ENCODE peak calls at places on chromosome 4, in seven cellular contexts. R is coronary artery, D is kidney tubule cell, U is activated T-helper 1 cell treated with Interleukin-2 at 50 U/mL for 16 hours, O is CMK, F is NCI-H748 treated with DMSO at 0.1 percent for 48 hours, W is HS-5. P is an unnamed sample.

GRCh38 chr4:94978904-94979303 is 221.1 kb downstream of the BMPR1B start:
- DNase-seq in U (no peak), D (no peak), F (no peak), O (no peak), W (no peak), R (no peak), P (no peak)

GRCh38 chr4:165326831-165327210 is 648 bp upstream of the MSMO1 start:
- DNase-seq in R (peak; percentile 80), U (no peak), O (no peak), D (peak; percentile 52), W (no peak), F (no peak), P (no peak)

GRCh38 chr4:109921384-109921808 is 8.7 kb downstream of the EGF start:
- DNase-seq in D (peak; percentile 99), R (no peak), O (no peak), W (peak; percentile 72), F (peak; percentile 1), U (no peak), P (no peak)

GRCh38 chr4:89563431-89563830 is 255.8 kb upstream of the GPRIN3 start:
- DNase-seq in F (no peak), W (no peak), U (no peak), D (peak; percentile 78), O (no peak), R (no peak), P (no peak)

GRCh38 chr4:140686799-140687198 is 69.4 kb downstream of the TBC1D9 start:
- DNase-seq in R (no peak), F (no peak), U (no peak), O (no peak), D (no peak), W (no peak), P (peak; percentile 33)

GRCh38 chr4:83851261-83852084 is 315.6 kb downstream of the GPAT3 start:
- DNase-seq in U (no peak), D (peak; percentile 98), O (no peak), F (no peak), R (no peak), W (no peak), P (no peak)

GRCh38 chr4:127138586-127138985 is 494.2 kb upstream of the INTU start:
- DNase-seq in O (no peak), D (no peak), R (no peak), W (no peak), U (no peak), F (no peak), P (no peak)

GRCh38 chr4:138193963-138194362 is 48.2 kb downstream of the SLC7A11 start:
- DNase-seq in F (no peak), U (no peak), D (no peak), R (no peak), O (no peak), W (no peak), P (no peak)

GRCh38 chr4:143559757-143560147 is 46.2 kb downstream of the SMARCA5 start:
- DNase-seq in O (no peak), F (no peak), W (no peak), U (no peak), D (no peak), R (no peak), P (no peak)

GRCh38 chr4:4735870-4736269 is 123.6 kb upstream of the MSX1 start:
- DNase-seq in F (no peak), W (no peak), D (no peak), O (no peak), U (no peak), R (no peak), P (no peak)

GRCh38 chr4:167265231-167265630 is 30.9 kb upstream of the SPOCK3 start:
- DNase-seq in U (no peak), D (no peak), O (no peak), F (no peak), W (no peak), R (no peak), P (no peak)

P was measured in NCI-H446 treated with DMSO at 0.1 percent for 48 hours.